ENCODE peak calls at places on chromosome 18, in seven cellular contexts. One of them, this sample, is unnamed.

GRCh38 chr18:10771053-10771709 is 245.4 kb downstream of the NAPG start:
- DNase-seq in IMR-90: peak
- DNase-seq in GM12878: peak
- DNase-seq in GM12865: peak
- DNase-seq in astrocyte of the cerebellum: peak
- DNase-seq in OCI-LY7: no peak
- DNase-seq in hepatocyte: no peak
- DNase-seq in this sample: no peak

GRCh38 chr18:37844209-37844970 is 278.8 kb upstream of the CELF4 start:
- DNase-seq in IMR-90: no peak
- DNase-seq in GM12878: no peak
- DNase-seq in GM12865: no peak
- DNase-seq in astrocyte of the cerebellum: no peak
- DNase-seq in OCI-LY7: no peak
- DNase-seq in hepatocyte: no peak
- DNase-seq in this sample: no peak

GRCh38 chr18:75201936-75202335 is 7.0 kb downstream of the PTGR3 start:
- DNase-seq in IMR-90: no peak
- DNase-seq in GM12878: no peak
- DNase-seq in GM12865: no peak
- DNase-seq in astrocyte of the cerebellum: no peak
- DNase-seq in OCI-LY7: no peak
- DNase-seq in hepatocyte: no peak
- DNase-seq in this sample: no peak

GRCh38 chr18:11149441-11150270 is at the start of gene PIEZO2:
- DNase-seq in IMR-90: peak
- DNase-seq in GM12878: peak
- DNase-seq in GM12865: peak
- DNase-seq in astrocyte of the cerebellum: peak
- DNase-seq in OCI-LY7: no peak
- DNase-seq in hepatocyte: peak
- DNase-seq in this sample: no peak

GRCh38 chr18:32308493-32309120 is 118.8 kb downstream of the MEP1B start:
- DNase-seq in IMR-90: peak
- DNase-seq in GM12878: no peak
- DNase-seq in GM12865: no peak
- DNase-seq in astrocyte of the cerebellum: peak
- DNase-seq in OCI-LY7: no peak
- DNase-seq in hepatocyte: peak
- DNase-seq in this sample: peak

GRCh38 chr18:21702602-21703001 is 2.0 kb downstream of the ABHD3 start:
- DNase-seq in IMR-90: no peak
- DNase-seq in GM12878: no peak
- DNase-seq in GM12865: no peak
- DNase-seq in astrocyte of the cerebellum: no peak
- DNase-seq in OCI-LY7: no peak
- DNase-seq in hepatocyte: no peak
- DNase-seq in this sample: no peak

GRCh38 chr18:74513883-74514205 is 17.7 kb downstream of the CNDP2 start:
- DNase-seq in IMR-90: no peak
- DNase-seq in GM12878: no peak
- DNase-seq in GM12865: no peak
- DNase-seq in astrocyte of the cerebellum: no peak
- DNase-seq in OCI-LY7: no peak
- DNase-seq in hepatocyte: no peak
- DNase-seq in this sample: no peak

GRCh38 chr18:54740146-54740844 is 88.0 kb upstream of the RAB27B start:
- DNase-seq in IMR-90: peak
- DNase-seq in GM12878: no peak
- DNase-seq in GM12865: no peak
- DNase-seq in astrocyte of the cerebellum: no peak
- DNase-seq in OCI-LY7: no peak
- DNase-seq in hepatocyte: no peak
- DNase-seq in this sample: peak

GRCh38 chr18:59268722-59269562 is 4.3 kb downstream of the RAX start:
- DNase-seq in IMR-90: no peak
- DNase-seq in GM12878: no peak
- DNase-seq in GM12865: peak
- DNase-seq in astrocyte of the cerebellum: no peak
- DNase-seq in OCI-LY7: no peak
- DNase-seq in hepatocyte: peak
- DNase-seq in this sample: no peak

GRCh38 chr18:506264-506663 is 5.8 kb upstream of the COLEC12 start:
- DNase-seq in IMR-90: no peak
- DNase-seq in GM12878: no peak
- DNase-seq in GM12865: no peak
- DNase-seq in astrocyte of the cerebellum: no peak
- DNase-seq in OCI-LY7: no peak
- DNase-seq in hepatocyte: no peak
- DNase-seq in this sample: no peak

GRCh38 chr18:74951165-74951760 is 257.7 kb downstream of the PTGR3 start:
- DNase-seq in IMR-90: peak
- DNase-seq in GM12878: peak
- DNase-seq in GM12865: peak
- DNase-seq in astrocyte of the cerebellum: peak
- DNase-seq in OCI-LY7: no peak
- DNase-seq in hepatocyte: peak
- DNase-seq in this sample: peak

GRCh38 chr18:614193-614592 is 17.4 kb downstream of the CLUL1 start:
- DNase-seq in IMR-90: no peak
- DNase-seq in GM12878: no peak
- DNase-seq in GM12865: no peak
- DNase-seq in astrocyte of the cerebellum: no peak
- DNase-seq in OCI-LY7: no peak
- DNase-seq in hepatocyte: no peak
- DNase-seq in this sample: no peak

GRCh38 chr18:9177047-9177446 is 40.5 kb downstream of the ANKRD12 start:
- DNase-seq in IMR-90: no peak
- DNase-seq in GM12878: no peak
- DNase-seq in GM12865: no peak
- DNase-seq in astrocyte of the cerebellum: no peak
- DNase-seq in OCI-LY7: no peak
- DNase-seq in hepatocyte: no peak
- DNase-seq in this sample: no peak

GRCh38 chr18:8504451-8504850 is 104.8 kb upstream of the RAB12 start:
- DNase-seq in IMR-90: no peak
- DNase-seq in GM12878: no peak
- DNase-seq in GM12865: no peak
- DNase-seq in astrocyte of the cerebellum: no peak
- DNase-seq in OCI-LY7: no peak
- DNase-seq in hepatocyte: no peak
- DNase-seq in this sample: no peak

GRCh38 chr18:22318745-22319407 is 98.8 kb downstream of the CTAGE1 start:
- DNase-seq in IMR-90: peak
- DNase-seq in GM12878: no peak
- DNase-seq in GM12865: no peak
- DNase-seq in astrocyte of the cerebellum: no peak
- DNase-seq in OCI-LY7: no peak
- DNase-seq in hepatocyte: peak
- DNase-seq in this sample: no peak

GRCh38 chr18:66558773-66559172 is 45.1 kb downstream of the CDH19 start:
- DNase-seq in IMR-90: no peak
- DNase-seq in GM12878: no peak
- DNase-seq in GM12865: no peak
- DNase-seq in astrocyte of the cerebellum: no peak
- DNase-seq in OCI-LY7: no peak
- DNase-seq in hepatocyte: no peak
- DNase-seq in this sample: no peak

GRCh38 chr18:7256959-7257742 is 26.3 kb downstream of the LRRC30 start:
- DNase-seq in IMR-90: no peak
- DNase-seq in GM12878: no peak
- DNase-seq in GM12865: no peak
- DNase-seq in astrocyte of the cerebellum: no peak
- DNase-seq in OCI-LY7: no peak
- DNase-seq in hepatocyte: no peak
- DNase-seq in this sample: no peak

GRCh38 chr18:48813833-48814489 is 136.8 kb downstream of the SMAD7 start:
- DNase-seq in IMR-90: no peak
- DNase-seq in GM12878: no peak
- DNase-seq in GM12865: peak
- DNase-seq in astrocyte of the cerebellum: no peak
- DNase-seq in OCI-LY7: no peak
- DNase-seq in hepatocyte: no peak
- DNase-seq in this sample: no peak

GRCh38 chr18:28512357-28512756 is 335.4 kb upstream of the CDH2 start:
- DNase-seq in IMR-90: no peak
- DNase-seq in GM12878: peak
- DNase-seq in GM12865: peak
- DNase-seq in astrocyte of the cerebellum: no peak
- DNase-seq in OCI-LY7: no peak
- DNase-seq in hepatocyte: no peak
- DNase-seq in this sample: no peak

GRCh38 chr18:71630686-71631085 is 913.5 kb downstream of the CBLN2 start:
- DNase-seq in IMR-90: no peak
- DNase-seq in GM12878: no peak
- DNase-seq in GM12865: no peak
- DNase-seq in astrocyte of the cerebellum: no peak
- DNase-seq in OCI-LY7: no peak
- DNase-seq in hepatocyte: no peak
- DNase-seq in this sample: no peak

GRCh38 chr18:65753520-65753919 is 2.7 kb downstream of the CDH7 start:
- DNase-seq in IMR-90: no peak
- DNase-seq in GM12878: no peak
- DNase-seq in GM12865: peak
- DNase-seq in astrocyte of the cerebellum: peak
- DNase-seq in OCI-LY7: peak
- DNase-seq in hepatocyte: peak
- DNase-seq in this sample: no peak

GRCh38 chr18:41761329-41762028 is 193.6 kb upstream of the PIK3C3 start:
- DNase-seq in IMR-90: peak
- DNase-seq in GM12878: no peak
- DNase-seq in GM12865: no peak
- DNase-seq in astrocyte of the cerebellum: peak
- DNase-seq in OCI-LY7: no peak
- DNase-seq in hepatocyte: peak
- DNase-seq in this sample: peak

GRCh38 chr18:1092228-1092627 is 187.6 kb downstream of the ADCYAP1 start:
- DNase-seq in IMR-90: no peak
- DNase-seq in GM12878: no peak
- DNase-seq in GM12865: no peak
- DNase-seq in astrocyte of the cerebellum: no peak
- DNase-seq in OCI-LY7: no peak
- DNase-seq in hepatocyte: peak
- DNase-seq in this sample: no peak

GRCh38 chr18:9418047-9418690 is 57.1 kb upstream of the RALBP1 start:
- DNase-seq in IMR-90: no peak
- DNase-seq in GM12878: no peak
- DNase-seq in GM12865: no peak
- DNase-seq in astrocyte of the cerebellum: no peak
- DNase-seq in OCI-LY7: peak
- DNase-seq in hepatocyte: no peak
- DNase-seq in this sample: no peak

DNA sequence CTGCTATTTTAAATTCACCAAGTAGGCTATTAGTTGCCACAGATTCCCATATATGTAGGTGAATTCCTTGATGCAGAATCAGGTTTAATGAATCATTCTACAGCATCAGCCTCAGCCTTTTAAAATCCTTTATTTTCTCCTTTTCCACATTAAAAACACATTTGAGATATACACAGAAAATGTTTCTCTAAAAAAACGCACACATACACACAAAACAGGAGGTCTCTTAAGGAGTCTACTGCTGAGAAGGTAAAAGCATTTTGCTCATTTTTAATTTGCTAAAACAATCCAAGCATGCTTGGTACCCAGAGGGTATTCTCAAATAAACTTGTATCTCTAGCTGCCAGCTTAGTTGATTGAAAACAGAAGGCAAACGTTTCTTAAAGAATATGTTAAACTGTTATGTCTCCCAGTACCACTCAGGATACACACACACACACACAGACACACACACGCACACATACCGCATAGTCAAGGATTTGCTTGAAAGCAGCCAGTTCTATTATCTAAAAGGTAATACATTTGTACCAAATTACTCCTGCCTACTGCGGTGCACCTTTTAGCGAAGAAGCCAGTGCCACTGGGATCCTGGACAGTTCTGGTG is 106.8 kb upstream of the KCTD1 start:
- DNase-seq in IMR-90: no peak
- DNase-seq in GM12878: no peak
- DNase-seq in GM12865: no peak
- DNase-seq in astrocyte of the cerebellum: no peak
- DNase-seq in OCI-LY7: no peak
- DNase-seq in hepatocyte: peak
- DNase-seq in this sample: no peak
- H3K4me3 ChIP-seq in IMR-90: no peak
- H3K4me3 ChIP-seq in GM12878: no peak
- H3K4me3 ChIP-seq in GM12865: no peak
- H3K4me3 ChIP-seq in astrocyte of the cerebellum: peak
- H3K4me3 ChIP-seq in OCI-LY7: no peak
- H3K4me3 ChIP-seq in hepatocyte: no peak
- H3K4me3 ChIP-seq in this sample: no peak

DNA sequence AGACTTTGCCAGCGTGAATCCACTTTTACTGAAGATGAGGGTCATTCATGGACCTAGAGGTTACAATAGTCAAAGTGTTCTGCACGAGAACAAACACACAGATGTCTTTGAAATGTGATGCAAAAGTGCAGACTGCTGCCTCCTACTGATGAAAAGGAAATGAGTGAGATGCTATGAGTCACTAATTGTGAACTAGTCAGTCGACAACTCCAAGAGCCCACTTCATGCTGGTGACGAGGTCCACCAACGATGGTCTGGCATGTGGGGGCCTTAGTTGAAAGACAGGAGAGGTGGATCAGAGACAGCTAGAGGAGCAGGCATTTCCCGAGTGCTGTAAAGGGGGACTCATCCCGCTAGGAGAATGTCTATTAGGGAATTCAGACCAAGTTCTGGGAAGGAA is 17.1 kb upstream of the ZNF236 start:
- DNase-seq in IMR-90: peak
- DNase-seq in GM12878: no peak
- DNase-seq in GM12865: no peak
- DNase-seq in astrocyte of the cerebellum: no peak
- DNase-seq in OCI-LY7: no peak
- DNase-seq in hepatocyte: no peak
- DNase-seq in this sample: no peak
- TF ChIP-seq CTCF in IMR-90: peak
- TF ChIP-seq CTCF in GM12878: no peak
- TF ChIP-seq CTCF in GM12865: no peak
- TF ChIP-seq CTCF in astrocyte of the cerebellum: peak
- TF ChIP-seq CTCF in OCI-LY7: peak
- TF ChIP-seq CTCF in hepatocyte: no peak
- TF ChIP-seq CTCF in this sample: no peak

GRCh38 chr18:2978626-2979025 is 34.3 kb downstream of the LPIN2 start:
- DNase-seq in IMR-90: peak
- DNase-seq in GM12878: no peak
- DNase-seq in GM12865: no peak
- DNase-seq in astrocyte of the cerebellum: peak
- DNase-seq in OCI-LY7: no peak
- DNase-seq in hepatocyte: no peak
- DNase-seq in this sample: no peak
- H3K4me3 ChIP-seq in IMR-90: peak
- H3K4me3 ChIP-seq in GM12878: peak
- H3K4me3 ChIP-seq in GM12865: peak
- H3K4me3 ChIP-seq in astrocyte of the cerebellum: peak
- H3K4me3 ChIP-seq in OCI-LY7: no peak
- H3K4me3 ChIP-seq in hepatocyte: no peak
- H3K4me3 ChIP-seq in this sample: no peak

GRCh38 chr18:35993013-35993412 is 20.5 kb downstream of the RMP24 start:
- DNase-seq in IMR-90: no peak
- DNase-seq in GM12878: no peak
- DNase-seq in GM12865: no peak
- DNase-seq in astrocyte of the cerebellum: no peak
- DNase-seq in OCI-LY7: no peak
- DNase-seq in hepatocyte: no peak
- DNase-seq in this sample: no peak

GRCh38 chr18:35999925-36000324 is 27.4 kb downstream of the RMP24 start:
- DNase-seq in IMR-90: no peak
- DNase-seq in GM12878: no peak
- DNase-seq in GM12865: no peak
- DNase-seq in astrocyte of the cerebellum: no peak
- DNase-seq in OCI-LY7: no peak
- DNase-seq in hepatocyte: no peak
- DNase-seq in this sample: no peak

GRCh38 chr18:35998967-35999366 is 26.5 kb downstream of the RMP24 start:
- DNase-seq in IMR-90: no peak
- DNase-seq in GM12878: no peak
- DNase-seq in GM12865: peak
- DNase-seq in astrocyte of the cerebellum: no peak
- DNase-seq in OCI-LY7: peak
- DNase-seq in hepatocyte: no peak
- DNase-seq in this sample: no peak
- TF ChIP-seq CTCF in IMR-90: peak
- TF ChIP-seq CTCF in GM12878: peak
- TF ChIP-seq CTCF in GM12865: peak
- TF ChIP-seq CTCF in astrocyte of the cerebellum: peak
- TF ChIP-seq CTCF in OCI-LY7: peak
- TF ChIP-seq CTCF in hepatocyte: no peak
- TF ChIP-seq CTCF in this sample: peak